ENCODE peak calls at places on chromosomes 11 and 22, in ten cellular contexts. One of them, this sample, is unnamed.

GRCh38 chr22:23387827-23388491 is 192.1 kb downstream of the IGLL1 start:
- DNase-seq in Calu3: no peak
- DNase-seq in DMS79: no peak
- DNase-seq in HT-29: no peak
- DNase-seq in NCI-H1092 treated with DMSO at 0.1 percent for 48 hours: no peak
- DNase-seq in trophoblast cell: no peak
- DNase-seq in activated CD8-positive, alpha-beta memory T cell treated with anti-CD3 and anti-CD28 coated beads for 48 hours: no peak
- DNase-seq in GM12865: no peak
- DNase-seq in HCEC 1CT: no peak
- DNase-seq in T-cell: no peak
- DNase-seq in this sample: no peak

GRCh38 chr11:120900642-120901041 is 123.3 kb upstream of the TBCEL start:
- DNase-seq in Calu3: no peak
- DNase-seq in DMS79: no peak
- DNase-seq in HT-29: no peak
- DNase-seq in NCI-H1092 treated with DMSO at 0.1 percent for 48 hours: no peak
- DNase-seq in trophoblast cell: no peak
- DNase-seq in activated CD8-positive, alpha-beta memory T cell treated with anti-CD3 and anti-CD28 coated beads for 48 hours: no peak
- DNase-seq in GM12865: no peak
- DNase-seq in HCEC 1CT: no peak
- DNase-seq in T-cell: no peak
- DNase-seq in this sample: no peak

GRCh38 chr11:64234840-64235379 is 526 bp downstream of the VEGFB start:
- DNase-seq in Calu3: peak
- DNase-seq in DMS79: no peak
- DNase-seq in HT-29: peak
- DNase-seq in NCI-H1092 treated with DMSO at 0.1 percent for 48 hours: peak
- DNase-seq in trophoblast cell: no peak
- DNase-seq in activated CD8-positive, alpha-beta memory T cell treated with anti-CD3 and anti-CD28 coated beads for 48 hours: no peak
- DNase-seq in GM12865: peak
- DNase-seq in HCEC 1CT: no peak
- DNase-seq in T-cell: peak
- DNase-seq in this sample: peak

GRCh38 chr22:33829549-33830280 is 90.6 kb downstream of the LARGE1 start:
- DNase-seq in Calu3: no peak
- DNase-seq in DMS79: peak
- DNase-seq in HT-29: no peak
- DNase-seq in NCI-H1092 treated with DMSO at 0.1 percent for 48 hours: peak
- DNase-seq in trophoblast cell: no peak
- DNase-seq in activated CD8-positive, alpha-beta memory T cell treated with anti-CD3 and anti-CD28 coated beads for 48 hours: no peak
- DNase-seq in GM12865: no peak
- DNase-seq in HCEC 1CT: no peak
- DNase-seq in T-cell: no peak
- DNase-seq in this sample: no peak

GRCh38 chr11:18115360-18116127 is 9.7 kb upstream of the SAAL1 start:
- DNase-seq in Calu3: peak
- DNase-seq in DMS79: peak
- DNase-seq in HT-29: peak
- DNase-seq in NCI-H1092 treated with DMSO at 0.1 percent for 48 hours: peak
- DNase-seq in trophoblast cell: peak
- DNase-seq in activated CD8-positive, alpha-beta memory T cell treated with anti-CD3 and anti-CD28 coated beads for 48 hours: peak
- DNase-seq in GM12865: peak
- DNase-seq in HCEC 1CT: peak
- DNase-seq in T-cell: peak
- DNase-seq in this sample: peak

GRCh38 chr11:20213790-20214189 is 53.5 kb upstream of the DBX1 start:
- DNase-seq in Calu3: no peak
- DNase-seq in DMS79: no peak
- DNase-seq in HT-29: no peak
- DNase-seq in NCI-H1092 treated with DMSO at 0.1 percent for 48 hours: no peak
- DNase-seq in trophoblast cell: no peak
- DNase-seq in activated CD8-positive, alpha-beta memory T cell treated with anti-CD3 and anti-CD28 coated beads for 48 hours: no peak
- DNase-seq in GM12865: peak
- DNase-seq in HCEC 1CT: no peak
- DNase-seq in T-cell: no peak
- DNase-seq in this sample: no peak

GRCh38 chr22:22345781-22346180 is 101.2 kb downstream of the VPREB1 start:
- DNase-seq in Calu3: no peak
- DNase-seq in DMS79: no peak
- DNase-seq in HT-29: no peak
- DNase-seq in NCI-H1092 treated with DMSO at 0.1 percent for 48 hours: no peak
- DNase-seq in trophoblast cell: no peak
- DNase-seq in activated CD8-positive, alpha-beta memory T cell treated with anti-CD3 and anti-CD28 coated beads for 48 hours: no peak
- DNase-seq in GM12865: no peak
- DNase-seq in HCEC 1CT: no peak
- DNase-seq in T-cell: no peak
- DNase-seq in this sample: no peak

GRCh38 chr11:118530683-118531596 is at the start of gene TMEM25:
- DNase-seq in Calu3: peak
- DNase-seq in DMS79: peak
- DNase-seq in HT-29: peak
- DNase-seq in NCI-H1092 treated with DMSO at 0.1 percent for 48 hours: peak
- DNase-seq in trophoblast cell: peak
- DNase-seq in activated CD8-positive, alpha-beta memory T cell treated with anti-CD3 and anti-CD28 coated beads for 48 hours: peak
- DNase-seq in GM12865: peak
- DNase-seq in HCEC 1CT: no peak
- DNase-seq in T-cell: peak
- DNase-seq in this sample: peak

GRCh38 chr11:12050470-12050891 is 42.1 kb upstream of the DKK3 start:
- DNase-seq in Calu3: no peak
- DNase-seq in DMS79: no peak
- DNase-seq in HT-29: no peak
- DNase-seq in NCI-H1092 treated with DMSO at 0.1 percent for 48 hours: peak
- DNase-seq in trophoblast cell: no peak
- DNase-seq in activated CD8-positive, alpha-beta memory T cell treated with anti-CD3 and anti-CD28 coated beads for 48 hours: no peak
- DNase-seq in GM12865: no peak
- DNase-seq in HCEC 1CT: no peak
- DNase-seq in T-cell: no peak
- DNase-seq in this sample: no peak

GRCh38 chr11:61700221-61700620 is 20.0 kb downstream of the DAGLA start:
- DNase-seq in Calu3: peak
- DNase-seq in DMS79: no peak
- DNase-seq in HT-29: peak
- DNase-seq in NCI-H1092 treated with DMSO at 0.1 percent for 48 hours: no peak
- DNase-seq in trophoblast cell: peak
- DNase-seq in activated CD8-positive, alpha-beta memory T cell treated with anti-CD3 and anti-CD28 coated beads for 48 hours: no peak
- DNase-seq in GM12865: no peak
- DNase-seq in HCEC 1CT: peak
- DNase-seq in T-cell: no peak
- DNase-seq in this sample: no peak

GRCh38 chr22:25327018-25327755 is 107.7 kb downstream of the CRYBB2 start:
- DNase-seq in Calu3: peak
- DNase-seq in DMS79: no peak
- DNase-seq in HT-29: peak
- DNase-seq in NCI-H1092 treated with DMSO at 0.1 percent for 48 hours: no peak
- DNase-seq in trophoblast cell: no peak
- DNase-seq in activated CD8-positive, alpha-beta memory T cell treated with anti-CD3 and anti-CD28 coated beads for 48 hours: no peak
- DNase-seq in GM12865: no peak
- DNase-seq in HCEC 1CT: no peak
- DNase-seq in T-cell: no peak
- DNase-seq in this sample: no peak

This sample was measured in CD4-positive, alpha-beta T cell.